ENCODE peak calls at places on chromosomes 6 and 20, in seven cellular contexts. I is psoas muscle, L is stomach, G is epithelial cell of proximal tubule, J is osteoblast, P is cardiac fibroblast, T is mucosa of descending colon. Y is an unnamed sample.
A peak's percentile ranks its signal among the peaks of the same experiment; 100 is the strongest.

GRCh38 chr20:32057785-32058184 is 5.7 kb downstream of the HCK start:
- DNase-seq in P (no peak), I (no peak), J (no peak), G (no peak), T (no peak), L (no peak), Y (no peak)

GRCh38 chr6:48318670-48319069 is 207.7 kb upstream of the PTCHD4 start:
- DNase-seq in G (no peak), J (no peak), P (no peak), I (peak; percentile 22), L (no peak), T (no peak), Y (no peak)

GRCh38 chr20:56237337-56237736 is 11.2 kb upstream of the MC3R start:
- DNase-seq in T (no peak), G (no peak), I (no peak), P (no peak), L (no peak), J (no peak), Y (no peak)

GRCh38 chr6:143233563-143234285 is 173.0 kb downstream of the AIG1 start:
- DNase-seq in G (no peak), J (no peak), L (no peak), P (no peak), I (no peak), T (no peak), Y (no peak)

GRCh38 chr20:36629719-36630340 is 16.2 kb downstream of the SLA2 start:
- DNase-seq in T (peak; percentile 32), G (no peak), L (no peak), I (no peak), J (no peak), P (no peak), Y (no peak)

GRCh38 chr20:44909872-44910689 is at the start of gene PABPC1L:
- DNase-seq in P (peak; percentile 72), J (peak; percentile 95), G (no peak), I (peak; percentile 75), L (peak; percentile 76), T (peak; percentile 81), Y (peak; percentile 51)

GRCh38 chr20:24993337-24994185 is 1.0 kb upstream of the APMAP start:
- DNase-seq in I (no peak), L (no peak), G (no peak), P (peak; percentile 69), J (no peak), T (no peak), Y (peak; percentile 56)

GRCh38 chr6:2765166-2765895 is at the start of gene WRNIP1:
- DNase-seq in G (peak; percentile 69), L (peak; percentile 99), P (peak; percentile 100), J (peak; percentile 100), T (peak; percentile 97), I (peak; percentile 100), Y (peak; percentile 99)

GRCh38 chr20:9040874-9041524 is 27.9 kb upstream of the PLCB4 start:
- DNase-seq in L (no peak), T (no peak), P (no peak), J (no peak), I (no peak), G (no peak), Y (peak; percentile 42)

GRCh38 chr6:15473741-15474161 is 189.1 kb downstream of the DTNBP1 start:
- DNase-seq in L (no peak), P (peak; percentile 82), I (no peak), G (no peak), T (no peak), J (no peak), Y (peak; percentile 80)

GRCh38 chr6:68880050-68880449 is 245.0 kb downstream of the ADGRB3 start:
- DNase-seq in G (no peak), L (no peak), I (no peak), T (no peak), P (no peak), J (no peak), Y (no peak)

GRCh38 chr6:10398439-10399218 is 16.2 kb downstream of the TFAP2A start:
- DNase-seq in I (no peak), P (no peak), L (no peak), J (no peak), G (no peak), T (no peak), Y (no peak)

GRCh38 chr6:44216677-44217331 is at the start of gene MYMX:
- DNase-seq in I (no peak), L (peak; percentile 59), T (no peak), P (no peak), G (no peak), J (peak; percentile 73), Y (no peak)

GRCh38 chr20:50309280-50309763 is 118.7 kb downstream of the CEBPB start:
- DNase-seq in G (no peak), I (no peak), L (no peak), J (peak; percentile 36), T (no peak), P (peak; percentile 76), Y (no peak)

GRCh38 chr20:44174996-44175766 is 11.8 kb downstream of the JPH2 start:
- DNase-seq in L (no peak), G (no peak), I (peak; percentile 92), J (no peak), P (no peak), T (no peak), Y (no peak)

GRCh38 chr20:45095753-45096371 is 5.1 kb downstream of the KCNS1 start:
- DNase-seq in I (no peak), J (peak; percentile 94), T (peak; percentile 79), G (no peak), P (peak; percentile 81), L (peak; percentile 50), Y (peak; percentile 54)

GRCh38 chr6:71887006-71887743 is 825 bp downstream of the RIMS1 start:
- DNase-seq in T (no peak), G (no peak), L (no peak), I (peak; percentile 45), J (peak; percentile 62), P (no peak), Y (no peak)

GRCh38 chr6:161439093-161439492 is 165.2 kb upstream of the AGPAT4 start:
- DNase-seq in I (peak; percentile 80), J (peak; percentile 82), L (no peak), T (peak; percentile 14), P (peak; percentile 95), G (no peak), Y (no peak)

GRCh38 chr20:22771706-22772105 is 187.3 kb upstream of the FOXA2 start:
- DNase-seq in I (no peak), L (no peak), P (no peak), T (no peak), J (no peak), G (peak; percentile 38), Y (no peak)

GRCh38 chr6:135922746-135923145 is 71.2 kb downstream of the PDE7B start:
- DNase-seq in P (peak; percentile 81), I (peak; percentile 65), L (no peak), J (no peak), G (no peak), T (no peak), Y (peak; percentile 75)

GRCh38 chr6:110325197-110325596 is 33.0 kb downstream of the METTL24 start:
- DNase-seq in P (peak; percentile 71), T (peak; percentile 33), L (no peak), G (no peak), I (no peak), J (no peak), Y (peak; percentile 36)

GRCh38 chr6:151087861-151088598 is 151.7 kb upstream of the AKAP12 start:
- DNase-seq in P (peak; percentile 92), J (peak; percentile 49), L (no peak), I (no peak), T (peak; percentile 19), G (no peak), Y (no peak)

DNA sequence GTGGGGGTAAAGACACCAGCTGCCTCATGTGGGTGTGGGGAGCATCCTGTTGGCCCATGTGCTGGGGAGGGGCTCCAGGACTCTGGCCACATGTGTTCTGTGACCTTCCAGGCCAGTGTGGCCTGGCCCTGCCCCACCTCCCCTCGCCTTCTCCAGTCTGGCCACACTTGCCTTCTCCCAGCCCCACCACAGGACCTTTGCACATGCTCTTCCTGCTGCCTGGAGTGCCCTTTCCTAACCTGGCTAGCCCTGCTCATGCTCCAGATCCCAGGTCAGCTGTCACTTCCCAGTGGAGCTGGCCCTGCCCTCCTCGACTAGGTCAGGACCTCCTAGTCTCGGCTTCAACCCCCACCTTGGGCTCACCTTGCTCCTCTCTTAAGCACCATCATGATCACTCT is 183.8 kb downstream of the CDH4 start:
- DNase-seq in T (no peak), G (no peak), I (no peak), J (no peak), L (no peak), P (no peak), Y (no peak)
- TF ChIP-seq CTCF in T (no peak), G (no peak), I (no peak), J (no peak), L (no peak), P (no peak), Y (no peak)

GRCh38 chr6:160041608-160042007 is 72.7 kb downstream of the IGF2R start:
- DNase-seq in P (peak; percentile 88), J (peak; percentile 72), I (peak; percentile 80), L (peak; percentile 83), T (no peak), G (no peak), Y (peak; percentile 29)
- TF ChIP-seq CTCF in P (peak; percentile 23), J (peak; percentile 40), I (peak; percentile 49), L (no peak), T (no peak), G (peak; percentile 23), Y (peak; percentile 32)

GRCh38 chr6:112010328-112010727 is 43.6 kb upstream of the CCN6 start:
- DNase-seq in P (no peak), G (no peak), L (no peak), T (no peak), I (no peak), J (no peak), Y (peak; percentile 9)
- TF ChIP-seq CTCF in P (peak; percentile 3), G (peak; percentile 63), L (no peak), T (no peak), I (no peak), J (peak; percentile 45), Y (peak; percentile 12)

DNA sequence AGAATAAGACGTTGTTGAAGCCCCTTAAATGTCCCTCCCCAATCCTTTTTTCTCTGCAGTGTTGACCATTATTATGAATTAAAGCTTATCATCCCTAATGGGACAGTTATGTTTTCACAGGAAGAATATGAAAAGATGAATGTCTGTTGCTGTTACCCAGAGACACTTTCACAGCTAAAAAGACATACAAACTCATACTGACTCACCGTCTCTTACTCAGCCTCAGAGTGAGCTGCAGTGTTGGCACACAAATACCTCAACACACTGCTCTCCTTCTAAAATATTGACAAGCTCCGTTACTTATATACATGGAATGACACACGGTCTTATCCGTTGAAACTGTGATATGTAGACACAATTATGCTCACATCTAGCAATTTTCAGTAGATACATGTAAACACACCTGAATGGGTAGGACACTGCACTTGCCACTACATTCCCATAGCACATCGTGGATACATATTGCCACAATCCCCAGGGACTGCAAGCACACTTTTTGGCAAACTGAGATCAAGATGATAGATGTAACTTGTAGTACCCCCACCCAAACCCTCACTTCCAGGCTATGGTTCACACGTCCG is 9.6 kb upstream of the SAPCD1 start:
- DNase-seq in G (no peak), P (peak; percentile 53), L (no peak), J (peak; percentile 86), I (no peak), T (no peak), Y (peak; percentile 82)
- TF ChIP-seq CTCF in G (no peak), P (no peak), L (no peak), J (no peak), I (no peak), T (no peak), Y (no peak)

DNA sequence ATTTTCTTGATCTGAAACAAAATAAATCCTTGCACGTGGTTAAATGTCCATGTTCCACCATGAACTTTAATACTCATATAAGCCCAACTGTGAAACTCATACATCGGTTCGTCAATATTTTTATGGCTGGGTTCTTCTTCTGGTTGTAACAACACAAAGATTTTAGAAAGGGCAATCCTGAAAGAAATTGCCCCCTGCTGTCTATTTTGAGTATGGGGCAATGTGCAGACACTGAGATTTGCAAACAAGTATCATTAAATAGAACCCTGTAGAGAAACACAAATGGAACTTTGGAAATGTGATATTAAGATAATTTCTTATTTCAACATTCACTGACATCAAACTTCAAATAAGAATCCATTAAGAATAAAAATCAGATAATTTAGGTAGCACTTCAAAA is 80.2 kb upstream of the PHACTR1 start:
- DNase-seq in I (no peak), T (no peak), J (no peak), P (no peak), G (no peak), L (no peak), Y (no peak)
- TF ChIP-seq CTCF in I (no peak), T (no peak), J (no peak), P (peak; percentile 7), G (peak; percentile 24), L (no peak), Y (peak; percentile 54)

Y was measured in HFFc6.